ENCODE peak calls at places on chromosomes 1 and 21, in eight cellular contexts. One of them, this sample, is unnamed.

GRCh38 chr1:154155282-154155681 is 409 bp upstream of the NUP210L start:
- DNase-seq in colonic mucosa: no peak
- DNase-seq in LNCaP clone FGC: peak; percentile 68
- DNase-seq in progenitor cell of endocrine pancreas: no peak
- DNase-seq in AG10803: peak; percentile 31
- DNase-seq in kidney: no peak
- DNase-seq in nephron progenitor cell: no peak
- DNase-seq in tibial artery: peak; percentile 52
- DNase-seq in this sample: peak; percentile 16

GRCh38 chr1:228795578-228795977 is 60.3 kb downstream of the RHOU start:
- DNase-seq in colonic mucosa: no peak
- DNase-seq in LNCaP clone FGC: no peak
- DNase-seq in progenitor cell of endocrine pancreas: no peak
- DNase-seq in AG10803: no peak
- DNase-seq in kidney: no peak
- DNase-seq in nephron progenitor cell: no peak
- DNase-seq in tibial artery: no peak
- DNase-seq in this sample: no peak

GRCh38 chr1:2840036-2840809 is 38.7 kb upstream of the TTC34 start:
- DNase-seq in colonic mucosa: no peak
- DNase-seq in LNCaP clone FGC: no peak
- DNase-seq in progenitor cell of endocrine pancreas: no peak
- DNase-seq in AG10803: no peak
- DNase-seq in kidney: peak; percentile 49
- DNase-seq in nephron progenitor cell: no peak
- DNase-seq in tibial artery: no peak
- DNase-seq in this sample: no peak

GRCh38 chr1:119862276-119862675 is 34.0 kb downstream of the ADAM30 start:
- DNase-seq in colonic mucosa: no peak
- DNase-seq in LNCaP clone FGC: no peak
- DNase-seq in progenitor cell of endocrine pancreas: no peak
- DNase-seq in AG10803: peak; percentile 52
- DNase-seq in kidney: no peak
- DNase-seq in nephron progenitor cell: no peak
- DNase-seq in tibial artery: no peak
- DNase-seq in this sample: no peak

GRCh38 chr1:30148676-30149075 is 574.7 kb downstream of the MATN1 start:
- DNase-seq in colonic mucosa: no peak
- DNase-seq in LNCaP clone FGC: no peak
- DNase-seq in progenitor cell of endocrine pancreas: no peak
- DNase-seq in AG10803: no peak
- DNase-seq in kidney: no peak
- DNase-seq in nephron progenitor cell: no peak
- DNase-seq in tibial artery: no peak
- DNase-seq in this sample: no peak

GRCh38 chr1:30822966-30823581 is 65.5 kb upstream of the LAPTM5 start:
- DNase-seq in colonic mucosa: no peak
- DNase-seq in LNCaP clone FGC: no peak
- DNase-seq in progenitor cell of endocrine pancreas: no peak
- DNase-seq in AG10803: peak; percentile 58
- DNase-seq in kidney: no peak
- DNase-seq in nephron progenitor cell: no peak
- DNase-seq in tibial artery: no peak
- DNase-seq in this sample: no peak

GRCh38 chr1:248838357-248839167 is 538 bp downstream of the ZNF672 start:
- DNase-seq in colonic mucosa: peak; percentile 93
- DNase-seq in LNCaP clone FGC: peak; percentile 90
- DNase-seq in progenitor cell of endocrine pancreas: peak; percentile 89
- DNase-seq in AG10803: peak; percentile 91
- DNase-seq in kidney: peak; percentile 98
- DNase-seq in nephron progenitor cell: peak; percentile 92
- DNase-seq in tibial artery: peak; percentile 92
- DNase-seq in this sample: peak; percentile 87

GRCh38 chr1:180863158-180863775 is 49.4 kb upstream of the KIAA1614 start:
- DNase-seq in colonic mucosa: peak; percentile 47
- DNase-seq in LNCaP clone FGC: peak; percentile 26
- DNase-seq in progenitor cell of endocrine pancreas: no peak
- DNase-seq in AG10803: peak; percentile 58
- DNase-seq in kidney: no peak
- DNase-seq in nephron progenitor cell: peak; percentile 33
- DNase-seq in tibial artery: no peak
- DNase-seq in this sample: peak; percentile 50

GRCh38 chr1:24872446-24872845 is 57.6 kb downstream of the RUNX3 start:
- DNase-seq in colonic mucosa: peak; percentile 20
- DNase-seq in LNCaP clone FGC: no peak
- DNase-seq in progenitor cell of endocrine pancreas: no peak
- DNase-seq in AG10803: no peak
- DNase-seq in kidney: no peak
- DNase-seq in nephron progenitor cell: no peak
- DNase-seq in tibial artery: peak; percentile 52
- DNase-seq in this sample: no peak

GRCh38 chr1:231724876-231725647 is 98.5 kb downstream of the DISC1 start:
- DNase-seq in colonic mucosa: peak; percentile 28
- DNase-seq in LNCaP clone FGC: no peak
- DNase-seq in progenitor cell of endocrine pancreas: no peak
- DNase-seq in AG10803: peak; percentile 55
- DNase-seq in kidney: no peak
- DNase-seq in nephron progenitor cell: peak; percentile 29
- DNase-seq in tibial artery: no peak
- DNase-seq in this sample: peak; percentile 10

GRCh38 chr1:57357462-57357861 is 66.4 kb downstream of the DAB1 start:
- DNase-seq in colonic mucosa: no peak
- DNase-seq in LNCaP clone FGC: no peak
- DNase-seq in progenitor cell of endocrine pancreas: no peak
- DNase-seq in AG10803: no peak
- DNase-seq in kidney: no peak
- DNase-seq in nephron progenitor cell: no peak
- DNase-seq in tibial artery: no peak
- DNase-seq in this sample: no peak

GRCh38 chr21:24895885-24896734 is 711.2 kb downstream of the MRPL39 start:
- DNase-seq in colonic mucosa: no peak
- DNase-seq in LNCaP clone FGC: peak; percentile 2
- DNase-seq in progenitor cell of endocrine pancreas: no peak
- DNase-seq in AG10803: peak; percentile 26
- DNase-seq in kidney: no peak
- DNase-seq in nephron progenitor cell: no peak
- DNase-seq in tibial artery: no peak
- DNase-seq in this sample: peak; percentile 32

GRCh38 chr1:205325334-205325884 is 3.9 kb upstream of the NUAK2 start:
- DNase-seq in colonic mucosa: peak; percentile 86
- DNase-seq in LNCaP clone FGC: no peak
- DNase-seq in progenitor cell of endocrine pancreas: peak; percentile 58
- DNase-seq in AG10803: peak; percentile 78
- DNase-seq in kidney: no peak
- DNase-seq in nephron progenitor cell: peak; percentile 71
- DNase-seq in tibial artery: peak; percentile 48
- DNase-seq in this sample: peak; percentile 80

GRCh38 chr1:107430540-107431228 is 289.8 kb downstream of the NTNG1 start:
- DNase-seq in colonic mucosa: peak; percentile 48
- DNase-seq in LNCaP clone FGC: peak; percentile 32
- DNase-seq in progenitor cell of endocrine pancreas: peak; percentile 45
- DNase-seq in AG10803: peak; percentile 31
- DNase-seq in kidney: no peak
- DNase-seq in nephron progenitor cell: peak; percentile 28
- DNase-seq in tibial artery: peak; percentile 20
- DNase-seq in this sample: no peak

GRCh38 chr1:13935336-13935735 is 235.3 kb downstream of the PRDM2 start:
- DNase-seq in colonic mucosa: no peak
- DNase-seq in LNCaP clone FGC: no peak
- DNase-seq in progenitor cell of endocrine pancreas: no peak
- DNase-seq in AG10803: no peak
- DNase-seq in kidney: no peak
- DNase-seq in nephron progenitor cell: no peak
- DNase-seq in tibial artery: no peak
- DNase-seq in this sample: no peak

GRCh38 chr1:67724928-67725560 is 40.0 kb downstream of the GADD45A start:
- DNase-seq in colonic mucosa: no peak
- DNase-seq in LNCaP clone FGC: no peak
- DNase-seq in progenitor cell of endocrine pancreas: no peak
- DNase-seq in AG10803: peak; percentile 93
- DNase-seq in kidney: no peak
- DNase-seq in nephron progenitor cell: no peak
- DNase-seq in tibial artery: no peak
- DNase-seq in this sample: peak; percentile 79

GRCh38 chr1:246332078-246332477 is 175.0 kb downstream of the SMYD3 start:
- DNase-seq in colonic mucosa: no peak
- DNase-seq in LNCaP clone FGC: no peak
- DNase-seq in progenitor cell of endocrine pancreas: no peak
- DNase-seq in AG10803: no peak
- DNase-seq in kidney: no peak
- DNase-seq in nephron progenitor cell: no peak
- DNase-seq in tibial artery: no peak
- DNase-seq in this sample: no peak

GRCh38 chr1:207309775-207310273 is 11.7 kb upstream of the CD55 start:
- DNase-seq in colonic mucosa: no peak
- DNase-seq in LNCaP clone FGC: no peak
- DNase-seq in progenitor cell of endocrine pancreas: no peak
- DNase-seq in AG10803: peak; percentile 73
- DNase-seq in kidney: no peak
- DNase-seq in nephron progenitor cell: no peak
- DNase-seq in tibial artery: no peak
- DNase-seq in this sample: peak; percentile 50

GRCh38 chr1:202932476-202932875 is 5.4 kb upstream of the KLHL12 start:
- DNase-seq in colonic mucosa: no peak
- DNase-seq in LNCaP clone FGC: no peak
- DNase-seq in progenitor cell of endocrine pancreas: no peak
- DNase-seq in AG10803: no peak
- DNase-seq in kidney: no peak
- DNase-seq in nephron progenitor cell: no peak
- DNase-seq in tibial artery: no peak
- DNase-seq in this sample: no peak

GRCh38 chr21:29449306-29449940 is 150.7 kb downstream of the BACH1 start:
- DNase-seq in colonic mucosa: no peak
- DNase-seq in LNCaP clone FGC: no peak
- DNase-seq in progenitor cell of endocrine pancreas: no peak
- DNase-seq in AG10803: no peak
- DNase-seq in kidney: no peak
- DNase-seq in nephron progenitor cell: no peak
- DNase-seq in tibial artery: no peak
- DNase-seq in this sample: no peak

GRCh38 chr21:29453511-29453910 is 154.8 kb downstream of the BACH1 start:
- DNase-seq in colonic mucosa: no peak
- DNase-seq in LNCaP clone FGC: no peak
- DNase-seq in progenitor cell of endocrine pancreas: no peak
- DNase-seq in AG10803: no peak
- DNase-seq in kidney: no peak
- DNase-seq in nephron progenitor cell: no peak
- DNase-seq in tibial artery: no peak
- DNase-seq in this sample: no peak

GRCh38 chr21:29448766-29449165 is 150.0 kb downstream of the BACH1 start:
- DNase-seq in colonic mucosa: no peak
- DNase-seq in LNCaP clone FGC: no peak
- DNase-seq in progenitor cell of endocrine pancreas: no peak
- DNase-seq in AG10803: no peak
- DNase-seq in kidney: no peak
- DNase-seq in nephron progenitor cell: no peak
- DNase-seq in tibial artery: no peak
- DNase-seq in this sample: no peak

DNA sequence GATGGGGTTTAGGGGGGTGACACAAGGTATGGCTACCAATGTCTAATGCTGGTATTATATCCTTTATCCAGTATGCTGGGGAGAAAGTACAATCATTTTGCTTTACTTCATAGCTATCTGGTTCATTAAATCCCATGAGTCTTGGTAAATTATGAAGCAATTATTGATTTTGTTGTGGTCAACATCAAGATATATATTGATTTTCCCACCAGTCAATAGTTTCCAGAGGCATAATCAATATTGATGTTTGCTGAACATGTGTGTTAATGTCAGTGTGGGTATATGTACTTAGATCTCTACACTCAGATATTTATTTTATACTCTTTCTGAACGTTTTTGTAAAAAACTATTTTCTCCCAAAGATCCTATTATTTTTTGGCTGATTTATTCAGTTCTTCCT is 155.5 kb downstream of the BACH1 start:
- DNase-seq in colonic mucosa: no peak
- DNase-seq in LNCaP clone FGC: no peak
- DNase-seq in progenitor cell of endocrine pancreas: no peak
- DNase-seq in AG10803: no peak
- DNase-seq in kidney: no peak
- DNase-seq in nephron progenitor cell: no peak
- DNase-seq in tibial artery: no peak
- DNase-seq in this sample: no peak
- TF ChIP-seq CTCF in colonic mucosa: no peak
- TF ChIP-seq CTCF in LNCaP clone FGC: no peak
- TF ChIP-seq CTCF in progenitor cell of endocrine pancreas: no peak
- TF ChIP-seq CTCF in AG10803: no peak
- TF ChIP-seq CTCF in kidney: no peak
- TF ChIP-seq CTCF in nephron progenitor cell: no peak
- TF ChIP-seq CTCF in tibial artery: no peak
- TF ChIP-seq CTCF in this sample: no peak

DNA sequence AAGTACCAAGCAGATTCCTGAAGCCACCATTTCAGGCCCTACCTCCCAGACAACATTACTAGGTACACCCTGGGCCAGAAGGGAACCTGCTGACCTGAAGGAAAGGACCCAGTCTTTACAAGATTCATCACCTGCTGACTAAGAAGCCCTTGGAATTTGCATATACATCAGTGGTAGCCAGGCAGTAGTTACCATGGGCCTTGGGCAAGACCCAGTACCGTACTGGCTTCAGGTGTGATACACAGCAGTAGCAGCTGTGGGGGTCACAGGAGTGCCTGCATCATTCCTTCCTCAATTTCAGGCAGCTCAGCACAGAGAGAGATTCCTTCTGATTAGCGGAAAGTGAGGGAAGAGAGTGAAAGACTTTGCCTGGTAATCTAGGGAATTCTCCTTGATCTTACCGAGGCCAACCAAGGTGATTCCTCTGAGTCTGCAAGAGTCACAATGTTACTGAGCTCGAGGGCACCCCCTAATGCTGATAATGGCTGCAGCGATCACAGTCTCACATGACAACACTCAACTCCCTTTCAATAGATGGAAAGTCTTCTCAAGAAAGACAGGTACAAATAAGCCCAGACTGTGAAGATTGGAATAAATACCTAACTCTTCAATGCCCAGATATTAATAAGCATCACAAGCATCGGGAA is 22.0 kb upstream of the UHMK1 start:
- DNase-seq in colonic mucosa: no peak
- DNase-seq in LNCaP clone FGC: no peak
- DNase-seq in progenitor cell of endocrine pancreas: no peak
- DNase-seq in AG10803: no peak
- DNase-seq in kidney: no peak
- DNase-seq in nephron progenitor cell: no peak
- DNase-seq in tibial artery: no peak
- DNase-seq in this sample: no peak
- TF ChIP-seq CTCF in colonic mucosa: no peak
- TF ChIP-seq CTCF in LNCaP clone FGC: no peak
- TF ChIP-seq CTCF in progenitor cell of endocrine pancreas: no peak
- TF ChIP-seq CTCF in AG10803: no peak
- TF ChIP-seq CTCF in kidney: no peak
- TF ChIP-seq CTCF in nephron progenitor cell: no peak
- TF ChIP-seq CTCF in tibial artery: no peak
- TF ChIP-seq CTCF in this sample: no peak

GRCh38 chr1:117537291-117537920 is 68.4 kb upstream of the TENT5C start:
- DNase-seq in colonic mucosa: peak; percentile 82
- DNase-seq in LNCaP clone FGC: no peak
- DNase-seq in progenitor cell of endocrine pancreas: no peak
- DNase-seq in AG10803: no peak
- DNase-seq in kidney: no peak
- DNase-seq in nephron progenitor cell: no peak
- DNase-seq in tibial artery: no peak
- DNase-seq in this sample: no peak
- TF ChIP-seq CTCF in colonic mucosa: no peak
- TF ChIP-seq CTCF in LNCaP clone FGC: no peak
- TF ChIP-seq CTCF in progenitor cell of endocrine pancreas: peak; percentile 13
- TF ChIP-seq CTCF in AG10803: no peak
- TF ChIP-seq CTCF in kidney: no peak
- TF ChIP-seq CTCF in nephron progenitor cell: no peak
- TF ChIP-seq CTCF in tibial artery: no peak
- TF ChIP-seq CTCF in this sample: no peak

GRCh38 chr21:21232320-21232719 is 234.1 kb downstream of the NCAM2 start:
- DNase-seq in colonic mucosa: no peak
- DNase-seq in LNCaP clone FGC: peak; percentile 54
- DNase-seq in progenitor cell of endocrine pancreas: no peak
- DNase-seq in AG10803: peak; percentile 60
- DNase-seq in kidney: no peak
- DNase-seq in nephron progenitor cell: peak; percentile 4
- DNase-seq in tibial artery: no peak
- DNase-seq in this sample: peak; percentile 43
- TF ChIP-seq CTCF in colonic mucosa: peak; percentile 23
- TF ChIP-seq CTCF in LNCaP clone FGC: peak; percentile 59
- TF ChIP-seq CTCF in progenitor cell of endocrine pancreas: peak; percentile 65
- TF ChIP-seq CTCF in AG10803: peak; percentile 70
- TF ChIP-seq CTCF in kidney: peak; percentile 32
- TF ChIP-seq CTCF in nephron progenitor cell: peak; percentile 32
- TF ChIP-seq CTCF in tibial artery: no peak
- TF ChIP-seq CTCF in this sample: peak; percentile 82

This sample was measured in HFFc6.